ENCODE peak calls at places on chromosome 15, in four cellular contexts. H is endothelial cell, S is AG04450, B is progenitor cell of endocrine pancreas. Y is an unnamed sample.

GRCh38 chr15:38461089-38461833 is 7.3 kb downstream of the FAM98B start:
- DNase-seq in H (no peak), S (no peak), B (no peak), Y (no peak)

GRCh38 chr15:74156678-74157411 is 16.7 kb upstream of the ISLR start:
- DNase-seq in H (no peak), S (no peak), B (no peak), Y (no peak)

GRCh38 chr15:74525328-74525727 is 15.7 kb upstream of the ARID3B start:
- DNase-seq in H (no peak), S (no peak), B (no peak), Y (no peak)

GRCh38 chr15:69305204-69305931 is 6.7 kb downstream of the PAQR5 start:
- DNase-seq in H (no peak), S (peak; percentile 62), B (no peak), Y (no peak)

GRCh38 chr15:41493205-41493901 is at the start of gene ITPKA:
- DNase-seq in H (peak; percentile 54), S (peak; percentile 29), B (peak; percentile 48), Y (no peak)

GRCh38 chr15:35078221-35078915 is 6.7 kb downstream of the NANOGP8 start:
- DNase-seq in H (peak; percentile 51), S (peak; percentile 44), B (no peak), Y (no peak)

GRCh38 chr15:72532991-72533601 is 59.0 kb downstream of the ARIH1 start:
- DNase-seq in H (peak; percentile 24), S (no peak), B (no peak), Y (no peak)

GRCh38 chr15:43792761-43793493 is 807 bp downstream of the SERF2 start:
- DNase-seq in H (peak; percentile 13), S (no peak), B (no peak), Y (no peak)

GRCh38 chr15:68564173-68564572 is 14.6 kb upstream of the CORO2B start:
- DNase-seq in H (no peak), S (no peak), B (no peak), Y (no peak)

GRCh38 chr15:64334530-64334929 is 21.4 kb downstream of the CSNK1G1 start:
- DNase-seq in H (no peak), S (no peak), B (no peak), Y (no peak)
- TF ChIP-seq CTCF in H (no peak), S (no peak), B (no peak), Y (no peak)

DNA sequence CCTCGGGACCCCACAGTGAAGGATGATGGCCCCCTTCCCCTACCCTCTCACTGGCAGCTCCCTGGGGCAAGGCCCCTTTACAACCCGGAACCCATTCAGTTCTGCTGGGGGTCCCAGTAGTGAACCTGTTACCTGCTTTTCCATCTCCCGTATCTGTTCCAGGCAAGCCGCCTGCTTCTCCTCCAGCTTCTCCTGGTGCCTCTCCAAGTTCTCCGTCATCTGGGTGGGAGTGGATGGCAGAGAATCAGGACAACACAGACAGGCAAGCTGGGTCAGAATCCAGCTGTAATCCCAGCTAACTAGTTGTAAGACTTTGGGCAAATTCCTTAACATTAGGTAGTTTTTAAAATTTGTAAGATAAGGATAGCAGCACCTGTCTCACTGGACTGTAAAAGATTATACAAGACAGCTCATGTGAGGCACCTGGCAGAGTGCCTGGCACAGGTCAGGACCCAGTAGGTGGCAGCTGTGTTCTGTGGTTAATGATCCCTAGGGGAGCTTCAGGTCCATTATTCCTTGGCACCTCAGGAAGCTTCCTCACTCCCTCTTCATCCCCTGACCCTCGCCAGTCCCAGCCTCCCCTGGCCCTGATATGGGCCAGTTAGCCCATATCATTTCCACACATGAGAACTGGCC is 6.4 kb upstream of the ANKRD63 start:
- DNase-seq in H (no peak), S (no peak), B (no peak), Y (no peak)
- TF ChIP-seq CTCF in H (no peak), S (no peak), B (no peak), Y (no peak)

GRCh38 chr15:79678032-79678701 is 218.6 kb downstream of the MTHFS start:
- DNase-seq in H (no peak), S (no peak), B (no peak), Y (no peak)

GRCh38 chr15:79676621-79677020 is 220.2 kb downstream of the MTHFS start:
- DNase-seq in H (no peak), S (no peak), B (no peak), Y (no peak)

GRCh38 chr15:79673416-79674123 is 223.2 kb downstream of the MTHFS start:
- DNase-seq in H (no peak), S (no peak), B (no peak), Y (no peak)

GRCh38 chr15:79674124-79674465 is 222.7 kb downstream of the MTHFS start:
- DNase-seq in H (no peak), S (no peak), B (no peak), Y (no peak)

GRCh38 chr15:79675982-79676381 is 220.8 kb downstream of the MTHFS start:
- DNase-seq in H (no peak), S (no peak), B (no peak), Y (no peak)
- TF ChIP-seq CTCF in H (peak; percentile 26), S (peak; percentile 5), B (no peak), Y (no peak)

GRCh38 chr15:78868366-78868765 is 4.3 kb upstream of the MORF4L1 start:
- DNase-seq in H (no peak), S (no peak), B (no peak), Y (no peak)

GRCh38 chr15:78875107-78875914 is 2.6 kb downstream of the MORF4L1 start:
- DNase-seq in H (no peak), S (no peak), B (no peak), Y (no peak)

GRCh38 chr15:78873796-78874761 is 1.4 kb downstream of the MORF4L1 start:
- DNase-seq in H (no peak), S (no peak), B (no peak), Y (no peak)

GRCh38 chr15:78872155-78872971 is at the start of gene MORF4L1:
- DNase-seq in H (peak; percentile 98), S (peak; percentile 81), B (peak; percentile 97), Y (peak; percentile 100)

DNA sequence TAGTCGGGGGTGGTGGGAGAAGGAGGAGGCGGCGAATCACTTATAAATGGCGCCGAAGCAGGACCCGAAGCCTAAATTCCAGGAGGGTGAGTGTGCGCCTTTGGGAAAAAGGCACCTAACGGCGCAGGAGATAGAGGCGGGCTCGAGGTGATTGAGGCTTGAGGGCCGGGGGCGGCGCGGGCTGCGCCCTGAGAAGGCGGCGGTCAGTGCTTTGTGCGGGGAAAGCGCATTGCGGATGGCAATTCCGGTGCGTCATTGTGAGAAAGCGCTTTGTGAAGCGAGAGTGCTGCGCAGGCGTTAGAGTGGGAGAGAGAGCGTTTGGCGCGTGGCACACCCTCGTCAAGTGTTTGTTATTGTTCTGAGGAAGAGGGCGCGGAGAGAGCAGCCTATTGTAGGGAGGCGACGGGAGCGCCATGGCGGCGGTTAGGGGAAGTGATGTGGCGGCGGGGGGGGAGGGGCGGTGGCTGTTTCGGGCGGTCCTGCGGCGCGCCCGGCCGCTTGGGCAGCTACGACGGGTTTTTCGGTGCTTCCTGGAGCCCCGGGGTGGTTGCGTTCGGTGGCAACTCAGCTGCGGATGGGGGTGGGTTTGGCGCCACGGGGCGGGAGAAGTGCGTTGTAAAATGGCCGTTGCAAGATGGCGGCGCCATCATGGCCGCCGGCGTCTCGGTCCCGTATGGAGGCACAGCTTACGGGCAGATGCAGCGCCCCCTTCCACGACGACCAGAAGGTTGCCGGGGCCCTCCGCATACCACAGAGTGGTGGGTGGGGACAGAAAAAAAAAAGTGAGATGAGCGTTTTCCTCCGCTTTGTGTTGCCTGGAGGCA is 494 bp downstream of the MORF4L1 start:
- DNase-seq in H (peak; percentile 88), S (peak; percentile 85), B (peak; percentile 79), Y (peak; percentile 95)
- TF ChIP-seq CTCF in H (no peak), S (peak; percentile 59), B (peak; percentile 66), Y (peak; percentile 58)

GRCh38 chr15:87817553-87817952 is 439.0 kb downstream of the NTRK3 start:
- DNase-seq in H (no peak), S (no peak), B (no peak), Y (no peak)
- TF ChIP-seq CTCF in H (no peak), S (peak; percentile 24), B (no peak), Y (no peak)

DNA sequence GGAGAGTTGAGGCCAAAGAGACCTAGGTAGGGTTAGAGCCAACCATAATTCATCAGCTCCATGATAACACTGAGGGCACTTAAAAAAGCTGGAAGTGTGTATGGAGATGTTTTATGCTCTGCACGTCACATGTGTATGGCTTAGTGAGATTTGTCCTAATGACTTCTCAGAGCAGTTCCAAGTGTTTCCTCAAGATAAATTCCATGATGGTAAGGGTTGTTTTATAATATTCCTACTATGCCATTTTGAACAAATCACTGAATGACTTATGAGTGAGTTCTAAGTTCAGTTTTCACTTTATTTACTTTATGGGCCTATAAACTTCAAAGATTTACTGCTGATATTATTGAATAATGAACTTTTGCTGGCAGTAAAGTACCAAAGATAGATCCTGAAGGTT is 28.1 kb downstream of the TEX9 start:
- DNase-seq in H (no peak), S (no peak), B (no peak), Y (no peak)
- TF ChIP-seq CTCF in H (no peak), S (no peak), B (no peak), Y (no peak)

GRCh38 chr15:63915888-63916731 is 82.4 kb upstream of the HERC1 start:
- DNase-seq in H (peak; percentile 45), S (no peak), B (no peak), Y (peak; percentile 90)
- TF ChIP-seq CTCF in H (peak; percentile 66), S (peak; percentile 68), B (peak; percentile 38), Y (peak; percentile 63)

GRCh38 chr15:28975766-28976179 is 90.0 kb downstream of the APBA2 start:
- DNase-seq in H (peak; percentile 65), S (no peak), B (no peak), Y (peak; percentile 57)
- TF ChIP-seq CTCF in H (peak; percentile 87), S (peak; percentile 75), B (peak; percentile 83), Y (peak; percentile 62)

GRCh38 chr15:44798815-44799214 is 62.5 kb downstream of the TRIM69 start:
- DNase-seq in H (no peak), S (no peak), B (no peak), Y (no peak)
- TF ChIP-seq CTCF in H (no peak), S (peak; percentile 20), B (peak; percentile 18), Y (peak; percentile 18)

Y was measured in osteocyte.